ENCODE peak calls at places on chromosomes 12 and 14, in six cellular contexts. One of them, this sample, is unnamed.

GRCh38 chr14:61380984-61381383 is 59.6 kb downstream of the PRKCH start:
- DNase-seq in AG10803: no peak
- DNase-seq in upper lobe of right lung: no peak
- DNase-seq in suprapubic skin: no peak
- DNase-seq in upper lobe of left lung: no peak
- DNase-seq in GM13976: no peak
- DNase-seq in this sample: no peak

GRCh38 chr14:69637503-69638030 is 26.2 kb downstream of the SUSD6 start:
- DNase-seq in AG10803: no peak
- DNase-seq in upper lobe of right lung: no peak
- DNase-seq in suprapubic skin: peak; percentile 80
- DNase-seq in upper lobe of left lung: no peak
- DNase-seq in GM13976: no peak
- DNase-seq in this sample: no peak

GRCh38 chr12:46152456-46152855 is 116.4 kb downstream of the SLC38A1 start:
- DNase-seq in AG10803: no peak
- DNase-seq in upper lobe of right lung: no peak
- DNase-seq in suprapubic skin: no peak
- DNase-seq in upper lobe of left lung: no peak
- DNase-seq in GM13976: no peak
- DNase-seq in this sample: no peak

GRCh38 chr12:6534914-6535696 is 788 bp downstream of the GAPDH start:
- DNase-seq in AG10803: peak; percentile 75
- DNase-seq in upper lobe of right lung: peak; percentile 91
- DNase-seq in suprapubic skin: peak; percentile 93
- DNase-seq in upper lobe of left lung: peak; percentile 91
- DNase-seq in GM13976: peak; percentile 68
- DNase-seq in this sample: peak; percentile 68

GRCh38 chr14:105466491-105467248 is 8.0 kb upstream of the CRIP2 start:
- DNase-seq in AG10803: no peak
- DNase-seq in upper lobe of right lung: no peak
- DNase-seq in suprapubic skin: no peak
- DNase-seq in upper lobe of left lung: no peak
- DNase-seq in GM13976: no peak
- DNase-seq in this sample: no peak

GRCh38 chr12:96989916-96990315 is 82.9 kb downstream of the NEDD1 start:
- DNase-seq in AG10803: no peak
- DNase-seq in upper lobe of right lung: no peak
- DNase-seq in suprapubic skin: no peak
- DNase-seq in upper lobe of left lung: no peak
- DNase-seq in GM13976: no peak
- DNase-seq in this sample: no peak

GRCh38 chr14:61719344-61720301 is 24.3 kb downstream of the HIF1A start:
- DNase-seq in AG10803: no peak
- DNase-seq in upper lobe of right lung: no peak
- DNase-seq in suprapubic skin: no peak
- DNase-seq in upper lobe of left lung: no peak
- DNase-seq in GM13976: no peak
- DNase-seq in this sample: no peak

GRCh38 chr14:50944647-50945413 is 547 bp upstream of the PYGL start:
- DNase-seq in AG10803: peak; percentile 51
- DNase-seq in upper lobe of right lung: peak; percentile 79
- DNase-seq in suprapubic skin: peak; percentile 87
- DNase-seq in upper lobe of left lung: peak; percentile 49
- DNase-seq in GM13976: peak; percentile 41
- DNase-seq in this sample: no peak

GRCh38 chr14:24441485-24441884 is 1.1 kb downstream of the SDR39U1 start:
- DNase-seq in AG10803: no peak
- DNase-seq in upper lobe of right lung: no peak
- DNase-seq in suprapubic skin: no peak
- DNase-seq in upper lobe of left lung: no peak
- DNase-seq in GM13976: peak; percentile 12
- DNase-seq in this sample: no peak

GRCh38 chr12:41605528-41606295 is 417.6 kb downstream of the PDZRN4 start:
- DNase-seq in AG10803: no peak
- DNase-seq in upper lobe of right lung: no peak
- DNase-seq in suprapubic skin: no peak
- DNase-seq in upper lobe of left lung: no peak
- DNase-seq in GM13976: no peak
- DNase-seq in this sample: no peak

GRCh38 chr12:95417372-95417771 is 56.6 kb upstream of the METAP2 start:
- DNase-seq in AG10803: peak; percentile 47
- DNase-seq in upper lobe of right lung: no peak
- DNase-seq in suprapubic skin: no peak
- DNase-seq in upper lobe of left lung: no peak
- DNase-seq in GM13976: no peak
- DNase-seq in this sample: no peak

GRCh38 chr14:77302926-77303325 is 17.8 kb downstream of the POMT2 start:
- DNase-seq in AG10803: peak; percentile 37
- DNase-seq in upper lobe of right lung: no peak
- DNase-seq in suprapubic skin: no peak
- DNase-seq in upper lobe of left lung: peak; percentile 34
- DNase-seq in GM13976: peak; percentile 36
- DNase-seq in this sample: no peak

GRCh38 chr14:38127356-38127755 is 80.3 kb upstream of the SSTR1 start:
- DNase-seq in AG10803: no peak
- DNase-seq in upper lobe of right lung: no peak
- DNase-seq in suprapubic skin: no peak
- DNase-seq in upper lobe of left lung: no peak
- DNase-seq in GM13976: no peak
- DNase-seq in this sample: no peak

GRCh38 chr14:31951638-31951964 is 125.5 kb upstream of the ARHGAP5 start:
- DNase-seq in AG10803: no peak
- DNase-seq in upper lobe of right lung: no peak
- DNase-seq in suprapubic skin: no peak
- DNase-seq in upper lobe of left lung: no peak
- DNase-seq in GM13976: no peak
- DNase-seq in this sample: no peak

GRCh38 chr14:26276757-26277156 is 321.1 kb downstream of the NOVA1 start:
- DNase-seq in AG10803: no peak
- DNase-seq in upper lobe of right lung: no peak
- DNase-seq in suprapubic skin: no peak
- DNase-seq in upper lobe of left lung: no peak
- DNase-seq in GM13976: no peak
- DNase-seq in this sample: no peak

GRCh38 chr12:124610021-124610606 is 42.7 kb upstream of the NCOR2 start:
- DNase-seq in AG10803: no peak
- DNase-seq in upper lobe of right lung: no peak
- DNase-seq in suprapubic skin: no peak
- DNase-seq in upper lobe of left lung: no peak
- DNase-seq in GM13976: no peak
- DNase-seq in this sample: no peak

GRCh38 chr12:124610629-124611558 is 43.5 kb upstream of the NCOR2 start:
- DNase-seq in AG10803: no peak
- DNase-seq in upper lobe of right lung: peak; percentile 63
- DNase-seq in suprapubic skin: no peak
- DNase-seq in upper lobe of left lung: no peak
- DNase-seq in GM13976: no peak
- DNase-seq in this sample: no peak

GRCh38 chr12:124608451-124608870 is 41.0 kb upstream of the NCOR2 start:
- DNase-seq in AG10803: no peak
- DNase-seq in upper lobe of right lung: no peak
- DNase-seq in suprapubic skin: no peak
- DNase-seq in upper lobe of left lung: peak; percentile 51
- DNase-seq in GM13976: no peak
- DNase-seq in this sample: no peak

GRCh38 chr12:124607681-124608425 is 40.4 kb upstream of the NCOR2 start:
- DNase-seq in AG10803: no peak
- DNase-seq in upper lobe of right lung: no peak
- DNase-seq in suprapubic skin: no peak
- DNase-seq in upper lobe of left lung: no peak
- DNase-seq in GM13976: no peak
- DNase-seq in this sample: no peak

DNA sequence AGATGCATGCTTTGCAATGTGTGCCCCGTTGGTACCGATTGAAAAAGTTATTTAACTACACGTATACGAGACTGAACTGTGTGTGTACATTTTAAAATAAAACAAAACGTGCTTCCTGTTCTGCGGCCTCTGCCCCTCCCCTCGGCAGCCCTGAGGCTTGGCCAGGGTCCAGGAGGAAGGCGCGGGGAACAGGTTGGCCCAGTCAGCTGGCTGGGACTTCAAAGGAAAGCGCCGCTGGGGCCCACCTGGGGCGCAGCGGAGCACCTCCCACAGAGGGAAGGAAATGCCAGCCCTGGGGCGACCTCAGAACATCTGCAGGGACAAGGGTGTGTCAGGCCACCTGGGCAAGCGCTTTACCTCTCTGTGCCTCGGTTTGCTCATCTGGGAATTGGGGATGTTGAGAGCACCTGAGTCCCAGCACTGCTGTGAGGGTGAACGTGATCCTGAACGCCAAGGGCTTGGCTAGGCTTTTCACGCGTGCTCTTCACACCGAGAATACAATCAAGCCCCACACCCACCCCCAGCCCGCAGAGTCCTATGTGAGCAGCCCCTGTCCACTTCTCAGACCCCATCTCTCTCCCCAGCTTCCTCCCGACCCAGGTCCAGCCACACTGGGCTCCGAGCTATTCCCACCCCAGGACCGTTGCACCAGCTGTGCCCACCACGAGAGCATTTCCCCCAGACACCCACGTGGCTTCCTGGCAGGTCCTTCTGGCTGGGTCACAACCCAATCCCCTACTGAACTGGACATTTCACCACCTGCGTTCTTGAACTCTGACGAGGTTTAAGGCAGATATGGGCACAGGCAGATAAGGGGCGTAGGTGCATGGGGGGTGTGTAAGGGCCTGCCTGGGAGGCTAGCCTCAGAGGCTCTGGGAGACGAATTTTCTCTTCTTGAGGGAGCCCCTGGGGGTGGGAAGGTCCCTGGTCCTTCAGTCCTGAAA is 41.9 kb upstream of the NCOR2 start:
- DNase-seq in AG10803: no peak
- DNase-seq in upper lobe of right lung: peak; percentile 97
- DNase-seq in suprapubic skin: peak; percentile 91
- DNase-seq in upper lobe of left lung: peak; percentile 92
- DNase-seq in GM13976: peak; percentile 80
- DNase-seq in this sample: peak; percentile 34
- TF ChIP-seq CTCF in AG10803: no peak
- TF ChIP-seq CTCF in upper lobe of right lung: no peak
- TF ChIP-seq CTCF in suprapubic skin: no peak
- TF ChIP-seq CTCF in upper lobe of left lung: no peak
- TF ChIP-seq CTCF in GM13976: no peak
- TF ChIP-seq CTCF in this sample: no peak

DNA sequence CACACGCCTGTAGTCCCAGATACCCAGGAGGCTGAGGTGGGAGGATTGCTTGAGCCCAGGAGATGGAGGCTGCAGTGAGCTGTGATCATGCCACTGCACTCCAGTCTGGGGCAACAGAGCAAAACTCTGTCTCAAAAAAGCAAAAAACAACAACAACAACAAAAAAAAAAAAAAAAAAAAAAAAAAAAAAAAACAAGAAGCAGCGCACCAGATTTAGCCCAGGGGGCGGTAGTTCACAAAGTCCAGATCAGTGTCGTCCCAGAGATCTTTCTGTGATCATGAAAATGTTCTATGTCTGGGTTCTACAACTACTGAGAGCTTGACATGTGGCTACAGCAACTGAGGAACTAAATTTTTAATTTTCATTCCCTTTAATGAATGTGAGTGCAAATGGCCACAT is 27.4 kb downstream of the OAS2 start:
- DNase-seq in AG10803: peak; percentile 3
- DNase-seq in upper lobe of right lung: no peak
- DNase-seq in suprapubic skin: peak; percentile 4
- DNase-seq in upper lobe of left lung: no peak
- DNase-seq in GM13976: no peak
- DNase-seq in this sample: no peak
- TF ChIP-seq CTCF in AG10803: peak; percentile 39
- TF ChIP-seq CTCF in upper lobe of right lung: no peak
- TF ChIP-seq CTCF in suprapubic skin: no peak
- TF ChIP-seq CTCF in upper lobe of left lung: no peak
- TF ChIP-seq CTCF in GM13976: no peak
- TF ChIP-seq CTCF in this sample: peak; percentile 10

GRCh38 chr12:9636807-9637206 is 29.1 kb upstream of the KLRB1 start:
- DNase-seq in AG10803: no peak
- DNase-seq in upper lobe of right lung: no peak
- DNase-seq in suprapubic skin: no peak
- DNase-seq in upper lobe of left lung: no peak
- DNase-seq in GM13976: no peak
- DNase-seq in this sample: no peak
- TF ChIP-seq CTCF in AG10803: no peak
- TF ChIP-seq CTCF in upper lobe of right lung: no peak
- TF ChIP-seq CTCF in suprapubic skin: no peak
- TF ChIP-seq CTCF in upper lobe of left lung: no peak
- TF ChIP-seq CTCF in GM13976: no peak
- TF ChIP-seq CTCF in this sample: no peak

DNA sequence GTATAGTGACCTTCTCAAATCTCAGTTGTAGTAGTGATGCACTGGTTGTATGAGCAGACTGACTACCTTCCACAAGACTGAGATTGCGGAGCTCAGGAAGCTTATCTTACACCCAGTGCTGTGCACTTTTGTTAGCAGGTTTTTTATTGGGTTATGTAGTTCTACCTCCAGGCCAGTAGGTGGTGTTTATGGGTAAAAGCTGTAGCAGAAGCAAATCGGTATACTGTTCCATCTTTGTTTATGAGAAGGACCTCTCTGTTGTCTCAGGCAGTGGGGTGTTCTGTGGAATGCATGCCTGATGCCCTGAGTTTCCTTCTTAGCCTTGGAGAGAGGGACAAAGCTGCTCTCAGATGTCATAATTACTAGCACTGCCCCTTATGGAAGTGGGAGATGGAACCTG is 217.8 kb downstream of the LRFN5 start:
- DNase-seq in AG10803: no peak
- DNase-seq in upper lobe of right lung: no peak
- DNase-seq in suprapubic skin: no peak
- DNase-seq in upper lobe of left lung: no peak
- DNase-seq in GM13976: no peak
- DNase-seq in this sample: no peak
- TF ChIP-seq CTCF in AG10803: peak; percentile 8
- TF ChIP-seq CTCF in upper lobe of right lung: no peak
- TF ChIP-seq CTCF in suprapubic skin: no peak
- TF ChIP-seq CTCF in upper lobe of left lung: no peak
- TF ChIP-seq CTCF in GM13976: no peak
- TF ChIP-seq CTCF in this sample: no peak

GRCh38 chr12:70823182-70823976 is 97.2 kb downstream of the PTPRR start:
- DNase-seq in AG10803: no peak
- DNase-seq in upper lobe of right lung: no peak
- DNase-seq in suprapubic skin: no peak
- DNase-seq in upper lobe of left lung: no peak
- DNase-seq in GM13976: no peak
- DNase-seq in this sample: no peak
- TF ChIP-seq CTCF in AG10803: no peak
- TF ChIP-seq CTCF in upper lobe of right lung: no peak
- TF ChIP-seq CTCF in suprapubic skin: no peak
- TF ChIP-seq CTCF in upper lobe of left lung: no peak
- TF ChIP-seq CTCF in GM13976: no peak
- TF ChIP-seq CTCF in this sample: no peak

GRCh38 chr12:32402170-32402569 is 2.8 kb downstream of the FGD4 start:
- DNase-seq in AG10803: no peak
- DNase-seq in upper lobe of right lung: no peak
- DNase-seq in suprapubic skin: no peak
- DNase-seq in upper lobe of left lung: no peak
- DNase-seq in GM13976: no peak
- DNase-seq in this sample: no peak
- TF ChIP-seq CTCF in AG10803: no peak
- TF ChIP-seq CTCF in upper lobe of right lung: no peak
- TF ChIP-seq CTCF in suprapubic skin: no peak
- TF ChIP-seq CTCF in upper lobe of left lung: no peak
- TF ChIP-seq CTCF in GM13976: no peak
- TF ChIP-seq CTCF in this sample: no peak